ENCODE peak calls at places on chromosomes 13 and 19, in four cellular contexts. O is esophagus squamous epithelium, R is NCI-H446, E is GM04503. U is an unnamed sample.

GRCh38 chr13:92602560-92602959 is 624.0 kb upstream of the GPC6 start:
- DNase-seq in O (no peak), R (no peak), E (no peak), U (no peak)

GRCh38 chr13:44732503-44733098 is 156.5 kb upstream of the TSC22D1 start:
- DNase-seq in O (no peak), R (no peak), E (no peak), U (no peak)

GRCh38 chr19:55208880-55209429 is 346 bp downstream of the PTPRH start:
- DNase-seq in O (no peak), R (no peak), E (no peak), U (no peak)

GRCh38 chr19:56504581-56504980 is 3.1 kb upstream of the ZNF471 start:
- DNase-seq in O (no peak), R (no peak), E (no peak), U (no peak)

GRCh38 chr19:51111606-51112005 is 3.4 kb upstream of the CTU1 start:
- DNase-seq in O (no peak), R (no peak), E (no peak), U (no peak)

GRCh38 chr19:44856438-44857083 is 10.5 kb downstream of the NECTIN2 start:
- DNase-seq in O (no peak), R (no peak), E (no peak), U (no peak)

GRCh38 chr19:46608178-46608577 is 7.0 kb downstream of the CALM3 start:
- DNase-seq in O (no peak), R (no peak), E (no peak), U (no peak)

GRCh38 chr13:99086869-99087129 is 108.9 kb upstream of the DOCK9 start:
- DNase-seq in O (no peak), R (no peak), E (no peak), U (no peak)

GRCh38 chr19:31676271-31677004 is 327.2 kb upstream of the TSHZ3 start:
- DNase-seq in O (no peak), R (no peak), E (no peak), U (no peak)

GRCh38 chr19:19354932-19355331 is 34.3 kb downstream of the MAU2 start:
- DNase-seq in O (no peak), R (no peak), E (no peak), U (no peak)

GRCh38 chr19:48914181-48914580 is 14.1 kb downstream of the NUCB1 start:
- DNase-seq in O (no peak), R (no peak), E (no peak), U (no peak)

GRCh38 chr19:15412832-15413231 is 6.0 kb downstream of the AKAP8L start:
- DNase-seq in O (no peak), R (no peak), E (no peak), U (no peak)

GRCh38 chr19:53549354-53549753 is 11.4 kb downstream of the ZNF331 start:
- DNase-seq in O (no peak), R (no peak), E (peak; percentile 79), U (no peak)

GRCh38 chr19:5539431-5539833 is 28.3 kb downstream of the TINCR start:
- DNase-seq in O (no peak), R (no peak), E (no peak), U (no peak)

GRCh38 chr19:17576758-17577532 is 21.5 kb downstream of the COLGALT1 start:
- DNase-seq in O (no peak), R (no peak), E (no peak), U (no peak)

GRCh38 chr19:47309608-47310007 is at the start of gene C5AR1:
- DNase-seq in O (no peak), R (no peak), E (no peak), U (no peak)

GRCh38 chr19:18473706-18474087 is 35.8 kb upstream of the ISYNA1 start:
- DNase-seq in O (no peak), R (no peak), E (no peak), U (no peak)

U was measured in vagina.